ENCODE peak calls at places on chromosomes 6 and 20, in ten cellular contexts. I is NCI-H2081, X is HuH-7, V is fibroblast of the conjunctiva, E is activated T-cell treated with anti-CD3 and anti-CD28 coated beads for 1 hour, R is NCI-H2029, B is breast epithelium, L is GM03348, S is NCI-H1105, N is amniotic stem cell. M is an unnamed sample.

GRCh38 chr6:28743271-28743789 is 180.5 kb downstream of the TRIM27 start:
- DNase-seq in B (no peak), V (no peak), L (no peak), X (no peak), N (no peak), S (no peak), E (no peak), R (no peak), I (no peak), M (no peak)

GRCh38 chr6:110357298-110357695 is 852 bp downstream of the METTL24 start:
- DNase-seq in E (no peak), X (no peak), N (no peak), V (no peak), S (peak), L (peak), R (no peak), I (no peak), B (no peak), M (no peak)

GRCh38 chr6:86888311-86888710 is 49.0 kb upstream of the HTR1E start:
- DNase-seq in V (no peak), R (no peak), X (no peak), B (no peak), L (no peak), S (no peak), E (no peak), I (no peak), N (no peak), M (no peak)

GRCh38 chr6:167119680-167120556 is 3.0 kb upstream of the CCR6 start:
- DNase-seq in R (peak), S (no peak), X (peak), L (no peak), I (no peak), N (no peak), E (peak), B (no peak), V (no peak), M (no peak)

GRCh38 chr6:3372912-3373554 is 83.8 kb downstream of the SLC22A23 start:
- DNase-seq in I (no peak), R (no peak), S (no peak), L (no peak), E (no peak), B (peak), N (no peak), V (no peak), X (peak), M (no peak)

GRCh38 chr6:14754636-14755513 is 491.0 kb upstream of the JARID2 start:
- DNase-seq in X (no peak), S (no peak), N (no peak), L (no peak), B (no peak), R (no peak), I (no peak), V (no peak), E (no peak), M (no peak)

GRCh38 chr6:90691823-90692222 is 105.0 kb upstream of the MAP3K7 start:
- DNase-seq in E (no peak), L (no peak), B (no peak), S (no peak), N (no peak), I (no peak), R (no peak), V (no peak), X (peak), M (no peak)

GRCh38 chr6:77764364-77764763 is 111.5 kb downstream of the MEI4 start:
- DNase-seq in S (no peak), E (no peak), I (no peak), L (no peak), N (no peak), R (no peak), B (no peak), V (no peak), X (no peak), M (no peak)

GRCh38 chr6:140002406-140003022 is 628.1 kb upstream of the CITED2 start:
- DNase-seq in S (no peak), L (peak), I (no peak), R (no peak), N (no peak), E (no peak), X (no peak), B (no peak), V (peak), M (no peak)

GRCh38 chr6:35400901-35401311 is 51.2 kb upstream of the FANCE start:
- DNase-seq in X (no peak), L (no peak), N (no peak), S (no peak), R (no peak), E (no peak), I (no peak), B (no peak), V (no peak), M (no peak)

GRCh38 chr20:16539280-16539679 is 34.0 kb downstream of the KIF16B start:
- DNase-seq in B (no peak), N (no peak), S (no peak), V (no peak), L (no peak), E (no peak), X (no peak), I (no peak), R (no peak), M (no peak)

GRCh38 chr6:3749991-3750323 is 1.6 kb downstream of the PXDC1 start:
- DNase-seq in N (no peak), E (no peak), V (peak), S (no peak), L (peak), R (peak), X (no peak), I (no peak), B (no peak), M (no peak)

GRCh38 chr6:168515376-168515775 is 74.4 kb downstream of the SMOC2 start:
- DNase-seq in B (no peak), N (no peak), S (no peak), V (no peak), L (no peak), X (no peak), I (no peak), R (no peak), E (no peak), M (no peak)

GRCh38 chr6:14799928-14800327 is 445.9 kb upstream of the JARID2 start:
- DNase-seq in S (peak), E (no peak), I (peak), N (no peak), X (peak), B (no peak), L (peak), V (peak), R (peak), M (peak)

GRCh38 chr20:20603339-20603990 is 109.0 kb downstream of the RALGAPA2 start:
- DNase-seq in R (peak), X (no peak), I (peak), L (no peak), V (no peak), E (no peak), S (peak), N (no peak), B (no peak), M (no peak)

GRCh38 chr20:14984768-14985622 is 647.6 kb upstream of the FLRT3 start:
- DNase-seq in X (peak), N (no peak), E (no peak), B (no peak), L (no peak), S (no peak), I (no peak), V (no peak), R (no peak), M (no peak)

GRCh38 chr6:40252531-40253258 is 318.4 kb upstream of the MOCS1 start:
- DNase-seq in S (no peak), N (no peak), E (no peak), R (no peak), L (no peak), V (no peak), I (no peak), X (no peak), B (no peak), M (no peak)

GRCh38 chr20:33664762-33665144 is 2.0 kb upstream of the ACTL10 start:
- DNase-seq in I (no peak), V (no peak), X (no peak), E (no peak), S (no peak), N (no peak), L (no peak), B (no peak), R (no peak), M (no peak)

GRCh38 chr6:64774881-64775280 is 932.1 kb downstream of the EYS start:
- DNase-seq in V (no peak), I (no peak), S (no peak), N (no peak), L (no peak), R (no peak), X (no peak), E (no peak), B (no peak), M (no peak)

GRCh38 chr20:62959101-62959971 is 6.8 kb downstream of the SLC17A9 start:
- DNase-seq in S (no peak), L (no peak), E (no peak), X (no peak), I (no peak), V (no peak), B (no peak), N (no peak), R (no peak), M (no peak)

GRCh38 chr6:170062209-170062903 is 228.5 kb downstream of the DLL1 start:
- DNase-seq in N (no peak), V (no peak), L (no peak), X (no peak), S (no peak), B (peak), I (no peak), E (no peak), R (no peak), M (no peak)

GRCh38 chr6:107690864-107691661 is 133.1 kb downstream of the SCML4 start:
- DNase-seq in S (no peak), B (no peak), X (no peak), E (no peak), R (no peak), I (no peak), N (no peak), L (peak), V (peak), M (no peak)

GRCh38 chr6:33815854-33816253 is 12.1 kb upstream of the MLN start:
- DNase-seq in V (no peak), L (no peak), N (no peak), I (peak), S (peak), R (peak), B (no peak), E (no peak), X (no peak), M (no peak)

GRCh38 chr6:16239090-16239797 is 857 bp downstream of the GMPR start:
- DNase-seq in E (no peak), I (peak), L (peak), S (no peak), R (peak), X (no peak), V (no peak), N (no peak), B (no peak), M (no peak)

GRCh38 chr6:114096553-114097172 is 125.7 kb upstream of the HDAC2 start:
- DNase-seq in X (peak), I (peak), N (peak), S (peak), E (no peak), L (peak), V (peak), R (peak), B (no peak), M (no peak)

M was measured in iPS DF 19.7.